ENCODE peak calls at places on chromosome 13, in four cellular contexts. Y is transverse colon, S is A549, U is tibial nerve. T is an unnamed sample. For H3K4me1, the result is how much of the 10 kb centered on the place peaks cover.

GRCh38 chr13:106536244-106537034 is 977 bp upstream of the EFNB2 start:
- DNase-seq in S (peak), Y (peak), U (peak), T (peak)

GRCh38 chr13:40132249-40132648 is 476.8 kb downstream of the COG6 start:
- DNase-seq in S (no peak), U (no peak), Y (no peak), T (no peak)

GRCh38 chr13:66341038-66341437 is 889.1 kb downstream of the PCDH9 start:
- DNase-seq in U (no peak), Y (no peak), S (no peak), T (no peak)

GRCh38 chr13:34926513-34926912 is 15.6 kb upstream of the NBEA start:
- DNase-seq in S (no peak), U (no peak), Y (no peak), T (no peak)

GRCh38 chr13:26200811-26201210 is 21.3 kb downstream of the RNF6 start:
- DNase-seq in U (no peak), S (no peak), Y (no peak), T (no peak)

GRCh38 chr13:110517505-110518149 is 43.9 kb downstream of the RAB20 start:
- DNase-seq in U (no peak), Y (peak), S (no peak), T (peak)

GRCh38 chr13:67518785-67519184 is 288.6 kb upstream of the PCDH9 start:
- DNase-seq in S (no peak), Y (no peak), U (no peak), T (no peak)

GRCh38 chr13:25292301-25292700 is 5.0 kb upstream of the MTMR6 start:
- DNase-seq in Y (no peak), U (no peak), S (no peak), T (no peak)

GRCh38 chr13:89982406-89983085 is 1364.9 kb upstream of the MIR17HG start:
- DNase-seq in S (no peak), Y (no peak), U (no peak), T (no peak)

GRCh38 chr13:85347251-85347650 is 452.0 kb downstream of the SLITRK6 start:
- DNase-seq in S (no peak), Y (no peak), U (no peak), T (no peak)

GRCh38 chr13:101417043-101417406 is 717 bp upstream of the NALCN start:
- DNase-seq in Y (no peak), S (peak), U (no peak), T (no peak)

GRCh38 chr13:75373988-75374387 is 108.0 kb downstream of the TBC1D4 start:
- DNase-seq in U (no peak), S (no peak), Y (no peak), T (no peak)
- H3K4me1 ChIP-seq in U (under half), S (under half), Y (under half), T (under half)

DNA sequence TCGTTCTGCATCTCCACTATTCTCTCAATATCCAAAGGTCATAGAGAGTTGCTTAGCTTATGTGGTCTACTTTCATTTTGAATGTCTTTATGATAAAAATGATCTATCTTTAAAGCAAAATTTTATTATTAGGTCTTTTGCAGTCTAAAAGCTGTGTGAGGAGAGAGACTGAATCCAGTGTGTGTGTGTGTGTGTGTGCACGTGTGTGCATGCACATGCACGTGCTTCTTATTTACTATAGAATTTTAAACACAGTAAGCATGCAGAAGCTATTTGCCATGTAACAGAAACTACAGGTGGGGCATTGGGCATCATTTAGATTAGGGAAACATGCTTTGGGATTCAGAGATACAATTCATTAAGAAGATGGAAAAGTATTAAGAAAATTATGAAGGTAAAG is 136.0 kb upstream of the SPRY2 start:
- DNase-seq in S (no peak), U (no peak), Y (no peak), T (no peak)
- TF ChIP-seq EP300 in S (no peak), U (no peak), Y (no peak), T (no peak)

GRCh38 chr13:103810026-103810425 is 743.8 kb upstream of the SLC10A2 start:
- DNase-seq in U (no peak), Y (no peak), S (no peak), T (no peak)

GRCh38 chr13:103812558-103812957 is 746.3 kb upstream of the SLC10A2 start:
- DNase-seq in S (no peak), U (no peak), Y (no peak), T (no peak)

GRCh38 chr13:103812966-103813365 is 746.7 kb upstream of the SLC10A2 start:
- DNase-seq in U (no peak), Y (no peak), S (no peak), T (no peak)

GRCh38 chr13:103815619-103816018 is 749.4 kb upstream of the SLC10A2 start:
- DNase-seq in Y (no peak), U (no peak), S (no peak), T (no peak)
- TF ChIP-seq POLR2A in Y (no peak), U (no peak), S (no peak), T (no peak)

DNA sequence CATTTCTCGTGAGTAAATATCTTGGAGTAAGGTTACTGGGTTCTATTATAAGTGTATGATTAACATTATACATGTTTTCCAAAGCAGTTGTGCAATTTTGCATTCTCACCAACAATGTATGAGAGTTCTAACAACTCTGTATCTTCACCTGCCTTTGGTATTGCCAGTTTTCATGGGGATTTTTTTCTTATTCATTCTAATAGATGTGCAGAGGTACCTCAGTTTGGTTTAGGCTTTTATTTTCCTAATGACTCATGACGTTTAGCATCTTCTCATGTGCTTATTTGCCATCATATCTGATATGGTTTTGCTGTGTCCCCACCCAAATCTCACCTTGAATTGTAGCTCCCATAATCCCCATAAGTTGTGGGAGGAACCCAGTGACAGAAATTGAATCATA is 7.7 kb upstream of the NUDT15 start:
- DNase-seq in S (no peak), Y (no peak), U (no peak), T (no peak)
- H3K4me1 ChIP-seq in S (under half), Y (under half), U (under half), T (under half)

GRCh38 chr13:113448545-113448884 is 4.8 kb downstream of the ADPRHL1 start:
- DNase-seq in Y (peak), U (no peak), S (no peak), T (peak)

GRCh38 chr13:113449693-113450347 is 3.5 kb downstream of the ADPRHL1 start:
- DNase-seq in S (no peak), U (no peak), Y (no peak), T (peak)

GRCh38 chr13:113446488-113446854 is 6.8 kb downstream of the ADPRHL1 start:
- DNase-seq in S (no peak), U (no peak), Y (no peak), T (no peak)

GRCh38 chr13:113447596-113447995 is 5.7 kb downstream of the ADPRHL1 start:
- DNase-seq in Y (no peak), U (no peak), S (no peak), T (peak)

GRCh38 chr13:113448885-113449692 is 4.2 kb downstream of the ADPRHL1 start:
- DNase-seq in U (peak), Y (peak), S (peak), T (peak)
- TF ChIP-seq EP300 in U (no peak), Y (no peak), S (no peak), T (no peak)